ENCODE peak calls at places on chromosome 3, in ten cellular contexts. One of them, this sample, is unnamed.
A peak's percentile ranks its signal among the peaks of the same experiment; 100 is the strongest.

GRCh38 chr3:37768107-37768809 is 93.4 kb upstream of the CTDSPL start:
- DNase-seq in Right ventricle myocardium superior: no peak
- DNase-seq in stimulated activated CD4-positive, alpha-beta T cell treated with anti-CD3 and anti-CD28 coated beads, Interleukin-1b, Interleukin-23, amount 100 ng/mL, for 1 hour: no peak
- DNase-seq in activated T-cell treated with anti-CD3 and anti-CD28 coated beads, Interleukin-2, amount 50 U/mL, for 72 hours: no peak
- DNase-seq in ureter: no peak
- DNase-seq in Ammon's horn: no peak
- DNase-seq in astrocyte of the spinal cord: peak; percentile 67
- DNase-seq in GDM1: no peak
- DNase-seq in hepatocyte: peak; percentile 82
- DNase-seq in MV-4-11: no peak
- DNase-seq in this sample: peak; percentile 4

GRCh38 chr3:60154011-60154410 is 1097.2 kb downstream of the FHIT start:
- DNase-seq in Right ventricle myocardium superior: no peak
- DNase-seq in stimulated activated CD4-positive, alpha-beta T cell treated with anti-CD3 and anti-CD28 coated beads, Interleukin-1b, Interleukin-23, amount 100 ng/mL, for 1 hour: no peak
- DNase-seq in activated T-cell treated with anti-CD3 and anti-CD28 coated beads, Interleukin-2, amount 50 U/mL, for 72 hours: no peak
- DNase-seq in ureter: no peak
- DNase-seq in Ammon's horn: no peak
- DNase-seq in astrocyte of the spinal cord: no peak
- DNase-seq in GDM1: no peak
- DNase-seq in hepatocyte: no peak
- DNase-seq in MV-4-11: no peak
- DNase-seq in this sample: no peak

GRCh38 chr3:102745881-102746280 is 311.1 kb downstream of the ZPLD1 start:
- DNase-seq in Right ventricle myocardium superior: no peak
- DNase-seq in stimulated activated CD4-positive, alpha-beta T cell treated with anti-CD3 and anti-CD28 coated beads, Interleukin-1b, Interleukin-23, amount 100 ng/mL, for 1 hour: no peak
- DNase-seq in activated T-cell treated with anti-CD3 and anti-CD28 coated beads, Interleukin-2, amount 50 U/mL, for 72 hours: no peak
- DNase-seq in ureter: no peak
- DNase-seq in Ammon's horn: no peak
- DNase-seq in astrocyte of the spinal cord: peak; percentile 27
- DNase-seq in GDM1: no peak
- DNase-seq in hepatocyte: no peak
- DNase-seq in MV-4-11: no peak
- DNase-seq in this sample: no peak

GRCh38 chr3:184485256-184485655 is 76.3 kb upstream of the EPHB3 start:
- DNase-seq in Right ventricle myocardium superior: no peak
- DNase-seq in stimulated activated CD4-positive, alpha-beta T cell treated with anti-CD3 and anti-CD28 coated beads, Interleukin-1b, Interleukin-23, amount 100 ng/mL, for 1 hour: no peak
- DNase-seq in activated T-cell treated with anti-CD3 and anti-CD28 coated beads, Interleukin-2, amount 50 U/mL, for 72 hours: no peak
- DNase-seq in ureter: no peak
- DNase-seq in Ammon's horn: no peak
- DNase-seq in astrocyte of the spinal cord: no peak
- DNase-seq in GDM1: no peak
- DNase-seq in hepatocyte: no peak
- DNase-seq in MV-4-11: no peak
- DNase-seq in this sample: no peak

GRCh38 chr3:40631341-40631995 is 106.7 kb downstream of the ZNF621 start:
- DNase-seq in Right ventricle myocardium superior: no peak
- DNase-seq in stimulated activated CD4-positive, alpha-beta T cell treated with anti-CD3 and anti-CD28 coated beads, Interleukin-1b, Interleukin-23, amount 100 ng/mL, for 1 hour: no peak
- DNase-seq in activated T-cell treated with anti-CD3 and anti-CD28 coated beads, Interleukin-2, amount 50 U/mL, for 72 hours: no peak
- DNase-seq in ureter: peak; percentile 57
- DNase-seq in Ammon's horn: no peak
- DNase-seq in astrocyte of the spinal cord: no peak
- DNase-seq in GDM1: no peak
- DNase-seq in hepatocyte: no peak
- DNase-seq in MV-4-11: no peak
- DNase-seq in this sample: no peak

GRCh38 chr3:111729087-111729846 is 129.8 kb upstream of the PHLDB2 start:
- DNase-seq in Right ventricle myocardium superior: peak; percentile 79
- DNase-seq in stimulated activated CD4-positive, alpha-beta T cell treated with anti-CD3 and anti-CD28 coated beads, Interleukin-1b, Interleukin-23, amount 100 ng/mL, for 1 hour: no peak
- DNase-seq in activated T-cell treated with anti-CD3 and anti-CD28 coated beads, Interleukin-2, amount 50 U/mL, for 72 hours: no peak
- DNase-seq in ureter: peak; percentile 66
- DNase-seq in Ammon's horn: peak; percentile 46
- DNase-seq in astrocyte of the spinal cord: peak; percentile 94
- DNase-seq in GDM1: no peak
- DNase-seq in hepatocyte: no peak
- DNase-seq in MV-4-11: no peak
- DNase-seq in this sample: peak; percentile 66

GRCh38 chr3:11477286-11477935 is 166.3 kb downstream of the VGLL4 start:
- DNase-seq in Right ventricle myocardium superior: no peak
- DNase-seq in stimulated activated CD4-positive, alpha-beta T cell treated with anti-CD3 and anti-CD28 coated beads, Interleukin-1b, Interleukin-23, amount 100 ng/mL, for 1 hour: no peak
- DNase-seq in activated T-cell treated with anti-CD3 and anti-CD28 coated beads, Interleukin-2, amount 50 U/mL, for 72 hours: no peak
- DNase-seq in ureter: peak; percentile 34
- DNase-seq in Ammon's horn: no peak
- DNase-seq in astrocyte of the spinal cord: peak; percentile 81
- DNase-seq in GDM1: no peak
- DNase-seq in hepatocyte: peak; percentile 65
- DNase-seq in MV-4-11: no peak
- DNase-seq in this sample: peak; percentile 47

GRCh38 chr3:186365202-186365974 is 3.4 kb upstream of the DGKG start:
- DNase-seq in Right ventricle myocardium superior: peak; percentile 60
- DNase-seq in stimulated activated CD4-positive, alpha-beta T cell treated with anti-CD3 and anti-CD28 coated beads, Interleukin-1b, Interleukin-23, amount 100 ng/mL, for 1 hour: no peak
- DNase-seq in activated T-cell treated with anti-CD3 and anti-CD28 coated beads, Interleukin-2, amount 50 U/mL, for 72 hours: no peak
- DNase-seq in ureter: no peak
- DNase-seq in Ammon's horn: peak; percentile 81
- DNase-seq in astrocyte of the spinal cord: peak; percentile 35
- DNase-seq in GDM1: no peak
- DNase-seq in hepatocyte: no peak
- DNase-seq in MV-4-11: peak; percentile 95
- DNase-seq in this sample: no peak

GRCh38 chr3:71585126-71585525 is 1.6 kb upstream of the FOXP1 start:
- DNase-seq in Right ventricle myocardium superior: no peak
- DNase-seq in stimulated activated CD4-positive, alpha-beta T cell treated with anti-CD3 and anti-CD28 coated beads, Interleukin-1b, Interleukin-23, amount 100 ng/mL, for 1 hour: no peak
- DNase-seq in activated T-cell treated with anti-CD3 and anti-CD28 coated beads, Interleukin-2, amount 50 U/mL, for 72 hours: no peak
- DNase-seq in ureter: no peak
- DNase-seq in Ammon's horn: no peak
- DNase-seq in astrocyte of the spinal cord: peak; percentile 38
- DNase-seq in GDM1: no peak
- DNase-seq in hepatocyte: no peak
- DNase-seq in MV-4-11: peak; percentile 39
- DNase-seq in this sample: no peak

GRCh38 chr3:46368569-46368968 is 2.2 kb upstream of the CCR5 start:
- DNase-seq in Right ventricle myocardium superior: peak; percentile 66
- DNase-seq in stimulated activated CD4-positive, alpha-beta T cell treated with anti-CD3 and anti-CD28 coated beads, Interleukin-1b, Interleukin-23, amount 100 ng/mL, for 1 hour: peak; percentile 16
- DNase-seq in activated T-cell treated with anti-CD3 and anti-CD28 coated beads, Interleukin-2, amount 50 U/mL, for 72 hours: peak; percentile 48
- DNase-seq in ureter: peak; percentile 61
- DNase-seq in Ammon's horn: peak; percentile 82
- DNase-seq in astrocyte of the spinal cord: no peak
- DNase-seq in GDM1: peak; percentile 88
- DNase-seq in hepatocyte: peak; percentile 40
- DNase-seq in MV-4-11: peak; percentile 97
- DNase-seq in this sample: no peak

GRCh38 chr3:14453841-14454630 is 51.6 kb downstream of the SLC6A6 start:
- DNase-seq in Right ventricle myocardium superior: peak; percentile 41
- DNase-seq in stimulated activated CD4-positive, alpha-beta T cell treated with anti-CD3 and anti-CD28 coated beads, Interleukin-1b, Interleukin-23, amount 100 ng/mL, for 1 hour: no peak
- DNase-seq in activated T-cell treated with anti-CD3 and anti-CD28 coated beads, Interleukin-2, amount 50 U/mL, for 72 hours: no peak
- DNase-seq in ureter: no peak
- DNase-seq in Ammon's horn: no peak
- DNase-seq in astrocyte of the spinal cord: no peak
- DNase-seq in GDM1: no peak
- DNase-seq in hepatocyte: no peak
- DNase-seq in MV-4-11: no peak
- DNase-seq in this sample: no peak

GRCh38 chr3:124229407-124229806 is 237.5 kb upstream of the ROPN1 start:
- DNase-seq in Right ventricle myocardium superior: no peak
- DNase-seq in stimulated activated CD4-positive, alpha-beta T cell treated with anti-CD3 and anti-CD28 coated beads, Interleukin-1b, Interleukin-23, amount 100 ng/mL, for 1 hour: no peak
- DNase-seq in activated T-cell treated with anti-CD3 and anti-CD28 coated beads, Interleukin-2, amount 50 U/mL, for 72 hours: no peak
- DNase-seq in ureter: no peak
- DNase-seq in Ammon's horn: no peak
- DNase-seq in astrocyte of the spinal cord: no peak
- DNase-seq in GDM1: no peak
- DNase-seq in hepatocyte: no peak
- DNase-seq in MV-4-11: peak; percentile 19
- DNase-seq in this sample: no peak

GRCh38 chr3:134665243-134665642 is 14.4 kb upstream of the KY start:
- DNase-seq in Right ventricle myocardium superior: peak; percentile 76
- DNase-seq in stimulated activated CD4-positive, alpha-beta T cell treated with anti-CD3 and anti-CD28 coated beads, Interleukin-1b, Interleukin-23, amount 100 ng/mL, for 1 hour: no peak
- DNase-seq in activated T-cell treated with anti-CD3 and anti-CD28 coated beads, Interleukin-2, amount 50 U/mL, for 72 hours: no peak
- DNase-seq in ureter: no peak
- DNase-seq in Ammon's horn: no peak
- DNase-seq in astrocyte of the spinal cord: no peak
- DNase-seq in GDM1: no peak
- DNase-seq in hepatocyte: no peak
- DNase-seq in MV-4-11: no peak
- DNase-seq in this sample: no peak

GRCh38 chr3:172312711-172313110 is 135.5 kb downstream of the GHSR start:
- DNase-seq in Right ventricle myocardium superior: no peak
- DNase-seq in stimulated activated CD4-positive, alpha-beta T cell treated with anti-CD3 and anti-CD28 coated beads, Interleukin-1b, Interleukin-23, amount 100 ng/mL, for 1 hour: no peak
- DNase-seq in activated T-cell treated with anti-CD3 and anti-CD28 coated beads, Interleukin-2, amount 50 U/mL, for 72 hours: no peak
- DNase-seq in ureter: no peak
- DNase-seq in Ammon's horn: no peak
- DNase-seq in astrocyte of the spinal cord: no peak
- DNase-seq in GDM1: no peak
- DNase-seq in hepatocyte: no peak
- DNase-seq in MV-4-11: no peak
- DNase-seq in this sample: no peak

GRCh38 chr3:47000198-47000815 is 20.8 kb downstream of the NBEAL2 start:
- DNase-seq in Right ventricle myocardium superior: peak; percentile 15
- DNase-seq in stimulated activated CD4-positive, alpha-beta T cell treated with anti-CD3 and anti-CD28 coated beads, Interleukin-1b, Interleukin-23, amount 100 ng/mL, for 1 hour: no peak
- DNase-seq in activated T-cell treated with anti-CD3 and anti-CD28 coated beads, Interleukin-2, amount 50 U/mL, for 72 hours: no peak
- DNase-seq in ureter: no peak
- DNase-seq in Ammon's horn: no peak
- DNase-seq in astrocyte of the spinal cord: no peak
- DNase-seq in GDM1: no peak
- DNase-seq in hepatocyte: no peak
- DNase-seq in MV-4-11: no peak
- DNase-seq in this sample: no peak

GRCh38 chr3:129535075-129535474 is 6.6 kb downstream of the RHO start:
- DNase-seq in Right ventricle myocardium superior: no peak
- DNase-seq in stimulated activated CD4-positive, alpha-beta T cell treated with anti-CD3 and anti-CD28 coated beads, Interleukin-1b, Interleukin-23, amount 100 ng/mL, for 1 hour: no peak
- DNase-seq in activated T-cell treated with anti-CD3 and anti-CD28 coated beads, Interleukin-2, amount 50 U/mL, for 72 hours: no peak
- DNase-seq in ureter: no peak
- DNase-seq in Ammon's horn: no peak
- DNase-seq in astrocyte of the spinal cord: no peak
- DNase-seq in GDM1: no peak
- DNase-seq in hepatocyte: no peak
- DNase-seq in MV-4-11: no peak
- DNase-seq in this sample: no peak

GRCh38 chr3:32323605-32324004 is 68.0 kb upstream of the CMTM7 start:
- DNase-seq in Right ventricle myocardium superior: no peak
- DNase-seq in stimulated activated CD4-positive, alpha-beta T cell treated with anti-CD3 and anti-CD28 coated beads, Interleukin-1b, Interleukin-23, amount 100 ng/mL, for 1 hour: no peak
- DNase-seq in activated T-cell treated with anti-CD3 and anti-CD28 coated beads, Interleukin-2, amount 50 U/mL, for 72 hours: no peak
- DNase-seq in ureter: no peak
- DNase-seq in Ammon's horn: no peak
- DNase-seq in astrocyte of the spinal cord: no peak
- DNase-seq in GDM1: no peak
- DNase-seq in hepatocyte: no peak
- DNase-seq in MV-4-11: no peak
- DNase-seq in this sample: no peak

GRCh38 chr3:126085841-126086240 is 1.9 kb upstream of the SLC41A3 start:
- DNase-seq in Right ventricle myocardium superior: no peak
- DNase-seq in stimulated activated CD4-positive, alpha-beta T cell treated with anti-CD3 and anti-CD28 coated beads, Interleukin-1b, Interleukin-23, amount 100 ng/mL, for 1 hour: no peak
- DNase-seq in activated T-cell treated with anti-CD3 and anti-CD28 coated beads, Interleukin-2, amount 50 U/mL, for 72 hours: peak; percentile 33
- DNase-seq in ureter: no peak
- DNase-seq in Ammon's horn: no peak
- DNase-seq in astrocyte of the spinal cord: no peak
- DNase-seq in GDM1: no peak
- DNase-seq in hepatocyte: no peak
- DNase-seq in MV-4-11: peak; percentile 13
- DNase-seq in this sample: no peak

GRCh38 chr3:15892828-15893227 is 95.0 kb upstream of the ANKRD28 start:
- DNase-seq in Right ventricle myocardium superior: no peak
- DNase-seq in stimulated activated CD4-positive, alpha-beta T cell treated with anti-CD3 and anti-CD28 coated beads, Interleukin-1b, Interleukin-23, amount 100 ng/mL, for 1 hour: no peak
- DNase-seq in activated T-cell treated with anti-CD3 and anti-CD28 coated beads, Interleukin-2, amount 50 U/mL, for 72 hours: no peak
- DNase-seq in ureter: no peak
- DNase-seq in Ammon's horn: no peak
- DNase-seq in astrocyte of the spinal cord: peak; percentile 64
- DNase-seq in GDM1: no peak
- DNase-seq in hepatocyte: no peak
- DNase-seq in MV-4-11: no peak
- DNase-seq in this sample: no peak

GRCh38 chr3:11600501-11601282 is 43.0 kb downstream of the VGLL4 start:
- DNase-seq in Right ventricle myocardium superior: peak; percentile 74
- DNase-seq in stimulated activated CD4-positive, alpha-beta T cell treated with anti-CD3 and anti-CD28 coated beads, Interleukin-1b, Interleukin-23, amount 100 ng/mL, for 1 hour: no peak
- DNase-seq in activated T-cell treated with anti-CD3 and anti-CD28 coated beads, Interleukin-2, amount 50 U/mL, for 72 hours: no peak
- DNase-seq in ureter: peak; percentile 70
- DNase-seq in Ammon's horn: peak; percentile 68
- DNase-seq in astrocyte of the spinal cord: peak; percentile 99
- DNase-seq in GDM1: no peak
- DNase-seq in hepatocyte: peak; percentile 94
- DNase-seq in MV-4-11: no peak
- DNase-seq in this sample: peak; percentile 93